ENCODE peak calls at places on chromosomes 7 and 10, in ten cellular contexts. T is transverse colon, C is heart left ventricle, R is mucosa of descending colon, F is OCI-LY7, P is ovary, L is Caco-2, O is GM20000, I is AG10803, X is fibroblast of lung. W is an unnamed sample.

GRCh38 chr10:113515521-113516045 is 37.3 kb upstream of the HABP2 start:
- DNase-seq in I (peak), F (no peak), L (no peak), C (no peak), R (no peak), T (no peak), O (no peak), P (no peak), X (no peak), W (no peak)

GRCh38 chr10:71396084-71396713 is 521 bp upstream of the CDH23 start:
- DNase-seq in R (no peak), P (peak), F (no peak), X (peak), I (no peak), T (peak), L (peak), O (peak), C (peak), W (peak)

GRCh38 chr7:97016392-97017196 is 8.0 kb downstream of the DLX5 start:
- DNase-seq in T (no peak), F (no peak), X (no peak), I (no peak), R (no peak), C (no peak), P (no peak), O (no peak), L (peak), W (no peak)

GRCh38 chr7:88789480-88790064 is 6.0 kb downstream of the TEX47 start:
- DNase-seq in C (no peak), X (peak), O (peak), I (peak), R (no peak), L (no peak), P (no peak), T (no peak), F (peak), W (no peak)

GRCh38 chr7:19520392-19520791 is 188.4 kb downstream of the POLR1F start:
- DNase-seq in L (no peak), X (no peak), C (no peak), F (no peak), R (no peak), T (no peak), P (no peak), O (no peak), I (no peak), W (no peak)

GRCh38 chr10:86355571-86356038 is 11.0 kb downstream of the GRID1 start:
- DNase-seq in O (no peak), F (peak), R (peak), P (no peak), I (no peak), L (no peak), X (no peak), T (peak), C (peak), W (no peak)

GRCh38 chr7:149716007-149716931 is 57.1 kb downstream of the ZNF467 start:
- DNase-seq in P (no peak), R (no peak), X (no peak), C (no peak), O (no peak), L (no peak), F (no peak), I (peak), T (no peak), W (no peak)

GRCh38 chr7:117071597-117071996 is 118.3 kb downstream of the ST7 start:
- DNase-seq in P (no peak), I (no peak), O (no peak), L (no peak), F (no peak), T (no peak), X (no peak), C (no peak), R (no peak), W (no peak)

GRCh38 chr10:94197241-94197640 is 165.5 kb downstream of the NOC3L start:
- DNase-seq in T (no peak), C (no peak), L (no peak), X (no peak), F (no peak), I (no peak), P (no peak), R (no peak), O (no peak), W (no peak)

GRCh38 chr10:123570051-123570897 is 95.9 kb upstream of the GPR26 start:
- DNase-seq in C (no peak), X (no peak), L (no peak), R (no peak), P (no peak), O (no peak), I (no peak), F (no peak), T (no peak), W (no peak)

GRCh38 chr7:144786522-144786921 is 49.3 kb downstream of the TPK1 start:
- DNase-seq in I (no peak), R (no peak), C (no peak), F (peak), P (no peak), L (no peak), O (peak), T (no peak), X (no peak), W (no peak)

GRCh38 chr7:149610441-149611011 is 112.9 kb upstream of the ZNF746 start:
- DNase-seq in F (no peak), T (no peak), O (no peak), I (peak), X (no peak), R (no peak), C (no peak), P (no peak), L (no peak), W (no peak)

GRCh38 chr10:14383266-14383665 is 52.5 kb upstream of the FRMD4A start:
- DNase-seq in O (no peak), F (no peak), R (no peak), T (no peak), P (no peak), I (peak), C (no peak), X (no peak), L (no peak), W (no peak)

GRCh38 chr10:21265622-21266021 is 259.9 kb downstream of the SKIDA1 start:
- DNase-seq in C (no peak), L (no peak), R (no peak), T (no peak), O (no peak), F (no peak), I (peak), P (no peak), X (peak), W (no peak)

GRCh38 chr10:98569878-98570277 is 123.1 kb upstream of the HPS1 start:
- DNase-seq in T (no peak), F (no peak), L (no peak), P (no peak), I (no peak), O (no peak), R (no peak), C (no peak), X (no peak), W (no peak)

GRCh38 chr7:25752169-25752568 is 399.8 kb upstream of the NFE2L3 start:
- DNase-seq in X (no peak), O (no peak), T (no peak), C (no peak), R (no peak), I (no peak), P (no peak), F (no peak), L (no peak), W (no peak)

GRCh38 chr7:15780271-15780670 is 93.8 kb upstream of the MEOX2 start:
- DNase-seq in P (no peak), T (no peak), O (no peak), F (no peak), L (peak), X (peak), I (peak), C (no peak), R (no peak), W (no peak)

GRCh38 chr7:112995091-112995824 is 91.4 kb downstream of the GPR85 start:
- DNase-seq in I (peak), C (peak), X (peak), L (no peak), P (no peak), F (no peak), O (no peak), T (no peak), R (no peak), W (no peak)

GRCh38 chr7:122518488-122518887 is 180.4 kb downstream of the RNF133 start:
- DNase-seq in F (no peak), T (no peak), L (no peak), I (no peak), X (no peak), C (no peak), R (no peak), O (no peak), P (no peak), W (no peak)

GRCh38 chr10:96415896-96416554 is 57.2 kb upstream of the OPALIN start:
- DNase-seq in O (no peak), L (no peak), C (no peak), F (no peak), X (no peak), T (no peak), I (peak), P (no peak), R (no peak), W (no peak)

GRCh38 chr10:68684413-68684812 is 36.6 kb upstream of the CCAR1 start:
- DNase-seq in X (no peak), R (no peak), T (no peak), I (no peak), C (no peak), O (peak), P (no peak), L (no peak), F (no peak), W (peak)

GRCh38 chr7:94176694-94177200 is 172.6 kb upstream of the BET1 start:
- DNase-seq in F (no peak), T (no peak), P (no peak), C (no peak), R (no peak), L (no peak), I (no peak), X (no peak), O (no peak), W (no peak)

GRCh38 chr10:57692255-57692980 is 575.3 kb downstream of the IPMK start:
- DNase-seq in C (no peak), I (peak), T (no peak), P (no peak), O (no peak), X (peak), F (no peak), R (no peak), L (peak), W (no peak)

GRCh38 chr10:103765981-103766380 is 89.4 kb downstream of the SH3PXD2A start:
- DNase-seq in I (no peak), T (no peak), F (peak), L (no peak), C (no peak), R (peak), O (no peak), P (no peak), X (no peak), W (peak)

GRCh38 chr10:114481055-114481454 is 76.8 kb upstream of the AFAP1L2 start:
- DNase-seq in L (no peak), C (no peak), R (no peak), I (no peak), T (no peak), X (no peak), O (no peak), F (no peak), P (no peak), W (no peak)

GRCh38 chr7:91836065-91836368 is 44.5 kb downstream of the MTERF1 start:
- DNase-seq in R (no peak), O (no peak), L (no peak), I (peak), F (no peak), P (no peak), T (no peak), C (no peak), X (no peak), W (no peak)

GRCh38 chr7:20007510-20007909 is 209.7 kb downstream of the MACC1 start:
- DNase-seq in C (no peak), O (no peak), R (no peak), X (peak), T (no peak), F (no peak), I (no peak), P (no peak), L (no peak), W (no peak)

GRCh38 chr10:43235070-43235900 is 31.6 kb downstream of the RASGEF1A start:
- DNase-seq in F (no peak), R (peak), L (no peak), I (no peak), C (peak), X (no peak), P (no peak), O (no peak), T (no peak), W (no peak)

GRCh38 chr10:123526356-123527079 is 139.6 kb upstream of the GPR26 start:
- DNase-seq in R (no peak), T (no peak), I (no peak), P (no peak), X (no peak), L (no peak), C (no peak), F (no peak), O (no peak), W (no peak)

GRCh38 chr10:98030093-98030821 is at the start of gene CRTAC1:
- DNase-seq in C (peak), I (peak), F (no peak), O (peak), P (peak), X (peak), L (no peak), R (no peak), T (peak), W (peak)

GRCh38 chr7:157876469-157877285 is 539.9 kb downstream of the DNAJB6 start:
- DNase-seq in T (no peak), R (no peak), L (no peak), X (no peak), I (no peak), P (no peak), F (no peak), C (peak), O (no peak), W (no peak)

GRCh38 chr7:157874870-157875229 is 538.0 kb downstream of the DNAJB6 start:
- DNase-seq in C (no peak), T (no peak), P (no peak), L (no peak), O (no peak), X (no peak), F (no peak), I (no peak), R (no peak), W (no peak)

GRCh38 chr7:157874208-157874816 is 537.5 kb downstream of the DNAJB6 start:
- DNase-seq in C (no peak), X (no peak), I (no peak), F (no peak), P (no peak), O (no peak), T (no peak), L (no peak), R (peak), W (no peak)

GRCh38 chr7:157875230-157876179 is 538.7 kb downstream of the DNAJB6 start:
- DNase-seq in R (no peak), F (peak), P (no peak), O (no peak), T (no peak), I (no peak), L (no peak), X (no peak), C (peak), W (peak)

DNA sequence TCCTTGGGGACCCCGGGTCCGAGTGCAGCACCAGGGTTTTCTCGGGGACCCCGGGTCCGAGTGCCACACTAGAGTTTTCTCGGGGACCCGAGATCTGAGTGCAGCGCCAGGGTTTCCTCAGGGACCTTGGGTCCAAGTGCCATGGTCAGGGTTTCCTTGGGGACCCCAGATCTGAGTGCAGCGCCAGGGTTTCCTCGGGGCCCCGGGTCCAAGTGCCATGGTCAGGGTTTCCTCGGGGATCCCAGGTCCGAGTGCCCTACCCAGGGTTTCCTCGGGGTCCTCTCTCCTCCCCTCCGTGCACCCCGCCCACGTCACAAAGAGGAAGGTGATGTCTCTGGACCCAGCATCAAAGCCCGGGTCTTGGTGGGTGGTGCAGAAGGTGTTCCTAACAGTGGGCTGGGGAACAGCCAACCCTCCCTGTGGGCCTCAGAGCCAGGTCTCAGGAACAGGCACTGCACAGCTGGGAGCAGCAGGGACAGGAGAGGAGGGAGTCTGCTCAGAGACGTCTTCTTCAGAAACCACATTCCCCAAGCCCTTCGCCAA is 540.6 kb downstream of the DNAJB6 start:
- DNase-seq in T (no peak), R (no peak), F (no peak), O (no peak), L (no peak), C (peak), X (no peak), I (no peak), P (no peak), W (no peak)
- TF ChIP-seq CTCF in T (no peak), R (no peak), F (no peak), O (no peak), L (no peak), C (no peak), X (no peak), I (no peak), P (no peak), W (no peak)

DNA sequence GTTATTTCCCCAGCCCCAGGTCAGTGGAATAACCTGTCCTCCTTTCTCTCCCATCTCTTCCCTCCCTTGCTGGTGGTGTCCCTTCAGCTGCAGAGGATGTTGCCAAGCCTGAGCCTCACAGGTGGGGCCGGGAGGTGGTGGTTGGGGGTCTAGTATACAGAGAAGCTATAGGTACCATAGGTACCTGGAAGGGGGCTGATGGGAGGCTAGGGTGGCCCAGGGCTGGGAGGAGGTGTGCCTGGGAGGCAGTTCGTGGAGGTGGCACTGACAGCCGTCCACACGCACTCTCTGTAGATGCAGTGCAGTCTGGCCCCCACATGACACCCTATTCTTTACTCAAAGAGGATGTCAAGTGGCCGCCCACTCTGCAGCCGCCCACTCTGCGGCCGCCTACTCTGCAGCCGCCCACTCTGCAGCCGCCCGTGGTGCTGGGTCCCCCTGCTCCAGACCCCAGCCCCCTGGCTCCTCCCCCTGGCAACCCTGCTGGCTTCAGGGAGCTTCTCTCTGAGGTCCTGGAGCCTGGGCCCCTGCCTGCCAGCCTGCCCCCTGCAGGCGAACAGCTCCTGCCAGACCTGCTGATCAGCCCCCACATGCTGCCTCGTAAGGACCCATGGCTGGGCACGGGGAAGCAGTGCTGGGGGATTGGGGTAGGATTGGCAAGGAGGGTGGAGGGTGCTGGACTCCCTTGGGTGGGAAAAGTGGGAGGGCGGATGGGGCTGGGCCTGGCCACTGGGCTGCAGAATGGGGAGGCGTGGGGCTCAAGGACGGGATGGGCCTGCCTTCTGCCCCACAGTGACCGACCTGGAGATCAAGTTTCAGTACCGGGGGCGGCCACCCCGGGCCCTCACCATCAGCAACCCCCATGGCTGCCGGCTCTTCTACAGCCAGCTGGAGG is 9.5 kb downstream of the IRF5 start:
- DNase-seq in P (no peak), T (no peak), O (peak), F (no peak), R (no peak), I (no peak), L (no peak), C (no peak), X (no peak), W (peak)
- TF ChIP-seq CTCF in P (no peak), T (no peak), O (no peak), F (peak), R (no peak), I (no peak), L (peak), C (no peak), X (no peak), W (peak)

GRCh38 chr7:24318326-24318725 is 34.3 kb downstream of the NPY start:
- DNase-seq in L (peak), R (no peak), O (no peak), P (no peak), C (no peak), T (no peak), F (peak), I (peak), X (no peak), W (no peak)
- TF ChIP-seq CTCF in L (peak), R (no peak), O (peak), P (no peak), C (no peak), T (no peak), F (peak), I (peak), X (no peak), W (no peak)

DNA sequence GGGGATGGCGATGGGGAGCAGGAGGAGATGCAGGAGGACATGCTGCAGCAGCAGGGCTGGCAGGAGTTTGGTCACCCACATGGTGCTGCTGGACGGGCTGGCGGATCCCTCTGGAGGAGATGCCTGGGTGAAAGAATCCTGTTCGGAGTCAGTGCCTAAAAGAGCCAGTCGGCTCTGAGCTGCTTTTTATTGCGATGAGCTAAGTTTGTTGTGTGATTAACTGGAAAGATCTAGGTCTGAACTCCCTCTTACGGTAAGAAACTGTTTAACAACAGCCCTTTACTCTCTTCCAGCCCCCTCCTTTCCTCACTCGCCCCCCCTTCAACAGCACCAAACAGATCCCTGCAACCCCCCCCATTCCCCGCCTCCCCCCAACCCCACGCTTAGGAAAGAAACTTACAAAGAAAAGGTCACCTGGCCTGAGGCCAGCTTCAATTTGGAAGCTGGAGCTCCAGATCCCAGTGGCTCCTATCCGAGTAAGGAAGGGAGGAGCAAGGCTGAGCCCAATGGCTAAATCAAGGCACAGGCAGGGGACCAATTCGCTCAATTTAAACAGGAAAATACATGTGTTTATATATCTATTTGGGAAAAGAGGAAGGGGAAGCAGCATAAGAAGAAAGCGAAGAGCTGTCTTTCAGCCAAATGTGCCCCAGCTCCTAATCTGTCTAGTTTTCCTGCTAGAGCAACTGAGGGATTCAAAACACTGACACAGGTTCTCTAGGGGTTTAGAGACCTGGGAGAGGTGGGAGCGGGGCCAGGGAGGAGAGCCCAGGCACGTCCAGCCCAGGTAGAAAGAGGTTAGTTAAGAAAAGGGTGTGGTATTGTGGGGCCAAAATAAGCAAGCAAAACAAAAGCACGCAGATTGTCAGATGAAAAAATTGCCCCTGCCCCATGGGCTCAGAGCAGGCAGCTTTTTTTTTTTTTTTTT is at the start of gene HGF:
- DNase-seq in X (peak), R (peak), F (no peak), T (peak), O (no peak), L (no peak), C (peak), P (peak), I (peak), W (no peak)
- TF ChIP-seq CTCF in X (peak), R (no peak), F (no peak), T (no peak), O (no peak), L (no peak), C (no peak), P (no peak), I (peak), W (no peak)

W was measured in activated CD8-positive, alpha-beta T cell treated with anti-CD3 and anti-CD28 coated beads for 36 hours.